ENCODE peak calls at places on chromosomes 2 and 18, in six cellular contexts. X, J, C, R, I and O are unnamed samples.

GRCh38 chr2:177239934-177240600 is 24.5 kb downstream of the NFE2L2 start:
- DNase-seq in X (no peak), J (peak), C (peak), R (peak), I (peak), O (peak)

GRCh38 chr2:54454922-54455583 is 1.1 kb upstream of the SPTBN1 start:
- DNase-seq in X (no peak), J (no peak), C (no peak), R (no peak), I (no peak), O (no peak)

GRCh38 chr18:21489919-21490495 is 110.5 kb downstream of the ESCO1 start:
- DNase-seq in X (no peak), J (no peak), C (no peak), R (no peak), I (no peak), O (no peak)

GRCh38 chr2:240615830-240616547 is 9.3 kb upstream of the GPR35 start:
- DNase-seq in X (no peak), J (no peak), C (no peak), R (no peak), I (no peak), O (no peak)

GRCh38 chr2:72539145-72539552 is 286.7 kb downstream of the EXOC6B start:
- DNase-seq in X (no peak), J (peak), C (no peak), R (peak), I (no peak), O (peak)

GRCh38 chr2:134774786-134775641 is 56.2 kb upstream of the TMEM163 start:
- DNase-seq in X (no peak), J (no peak), C (no peak), R (peak), I (peak), O (peak)

GRCh38 chr2:129464036-129464435 is 515.4 kb upstream of the RAB6C start:
- DNase-seq in X (no peak), J (no peak), C (no peak), R (no peak), I (no peak), O (no peak)

GRCh38 chr2:14633031-14633430 is 514 bp downstream of the LRATD1 start:
- DNase-seq in X (no peak), J (no peak), C (no peak), R (no peak), I (peak), O (no peak)

GRCh38 chr2:238439093-238439849 is 12.5 kb downstream of the ASB1 start:
- DNase-seq in X (peak), J (peak), C (no peak), R (peak), I (no peak), O (peak)

GRCh38 chr18:74139414-74139813 is 8.2 kb downstream of the FBXO15 start:
- DNase-seq in X (no peak), J (no peak), C (no peak), R (no peak), I (no peak), O (no peak)

GRCh38 chr2:145677371-145677770 is 1157.5 kb upstream of the ZEB2 start:
- DNase-seq in X (no peak), J (no peak), C (no peak), R (no peak), I (no peak), O (no peak)

GRCh38 chr2:58479557-58480120 is 238.5 kb upstream of the FANCL start:
- DNase-seq in X (no peak), J (no peak), C (no peak), R (no peak), I (no peak), O (no peak)

GRCh38 chr2:217383620-217384019 is 523.8 kb upstream of the TNP1 start:
- DNase-seq in X (no peak), J (no peak), C (no peak), R (no peak), I (no peak), O (peak)

GRCh38 chr2:232839680-232840079 is 30.4 kb upstream of the SNORC start:
- DNase-seq in X (no peak), J (no peak), C (no peak), R (no peak), I (no peak), O (no peak)